ENCODE peak calls at places on chromosome 11, in nine cellular contexts. One of them, this sample, is unnamed.
A peak's percentile ranks its signal among the peaks of the same experiment; 100 is the strongest.

GRCh38 chr11:123065634-123066033 is 3.7 kb upstream of the HSPA8 start:
- DNase-seq in progenitor cell of endocrine pancreas: no peak
- DNase-seq in NCI-H1417: no peak
- DNase-seq in pons: no peak
- DNase-seq in T-cell: no peak
- DNase-seq in MCF 10A: peak; percentile 70
- DNase-seq in fibroblast of the aortic adventitia: peak; percentile 76
- DNase-seq in fibroblast of gingiva: peak; percentile 79
- DNase-seq in CD14-positive monocyte: no peak
- DNase-seq in this sample: no peak

GRCh38 chr11:115497303-115497702 is 6.9 kb downstream of the CADM1 start:
- DNase-seq in progenitor cell of endocrine pancreas: no peak
- DNase-seq in NCI-H1417: peak; percentile 58
- DNase-seq in pons: peak; percentile 25
- DNase-seq in T-cell: no peak
- DNase-seq in MCF 10A: no peak
- DNase-seq in fibroblast of the aortic adventitia: no peak
- DNase-seq in fibroblast of gingiva: no peak
- DNase-seq in CD14-positive monocyte: no peak
- DNase-seq in this sample: no peak

GRCh38 chr11:116420770-116421528 is 351.8 kb downstream of the BUD13 start:
- DNase-seq in progenitor cell of endocrine pancreas: no peak
- DNase-seq in NCI-H1417: peak; percentile 63
- DNase-seq in pons: no peak
- DNase-seq in T-cell: no peak
- DNase-seq in MCF 10A: peak; percentile 35
- DNase-seq in fibroblast of the aortic adventitia: no peak
- DNase-seq in fibroblast of gingiva: no peak
- DNase-seq in CD14-positive monocyte: no peak
- DNase-seq in this sample: no peak

GRCh38 chr11:95739526-95739925 is 50.1 kb downstream of the FAM76B start:
- DNase-seq in progenitor cell of endocrine pancreas: no peak
- DNase-seq in NCI-H1417: peak; percentile 16
- DNase-seq in pons: no peak
- DNase-seq in T-cell: no peak
- DNase-seq in MCF 10A: no peak
- DNase-seq in fibroblast of the aortic adventitia: no peak
- DNase-seq in fibroblast of gingiva: no peak
- DNase-seq in CD14-positive monocyte: no peak
- DNase-seq in this sample: no peak

GRCh38 chr11:33110083-33110482 is 51.2 kb downstream of the CSTF3 start:
- DNase-seq in progenitor cell of endocrine pancreas: no peak
- DNase-seq in NCI-H1417: no peak
- DNase-seq in pons: no peak
- DNase-seq in T-cell: no peak
- DNase-seq in MCF 10A: no peak
- DNase-seq in fibroblast of the aortic adventitia: no peak
- DNase-seq in fibroblast of gingiva: no peak
- DNase-seq in CD14-positive monocyte: no peak
- DNase-seq in this sample: no peak

GRCh38 chr11:123239371-123240150 is 44.5 kb upstream of the CLMP start:
- DNase-seq in progenitor cell of endocrine pancreas: no peak
- DNase-seq in NCI-H1417: no peak
- DNase-seq in pons: no peak
- DNase-seq in T-cell: no peak
- DNase-seq in MCF 10A: no peak
- DNase-seq in fibroblast of the aortic adventitia: no peak
- DNase-seq in fibroblast of gingiva: no peak
- DNase-seq in CD14-positive monocyte: no peak
- DNase-seq in this sample: no peak

GRCh38 chr11:8747173-8747572 is 64.6 kb downstream of the RPL27A start:
- DNase-seq in progenitor cell of endocrine pancreas: no peak
- DNase-seq in NCI-H1417: no peak
- DNase-seq in pons: no peak
- DNase-seq in T-cell: no peak
- DNase-seq in MCF 10A: no peak
- DNase-seq in fibroblast of the aortic adventitia: no peak
- DNase-seq in fibroblast of gingiva: no peak
- DNase-seq in CD14-positive monocyte: no peak
- DNase-seq in this sample: no peak

GRCh38 chr11:122817121-122817520 is 21.2 kb upstream of the CRTAM start:
- DNase-seq in progenitor cell of endocrine pancreas: no peak
- DNase-seq in NCI-H1417: no peak
- DNase-seq in pons: no peak
- DNase-seq in T-cell: no peak
- DNase-seq in MCF 10A: no peak
- DNase-seq in fibroblast of the aortic adventitia: peak; percentile 34
- DNase-seq in fibroblast of gingiva: no peak
- DNase-seq in CD14-positive monocyte: no peak
- DNase-seq in this sample: no peak

GRCh38 chr11:40227730-40228129 is 1231.7 kb downstream of the LRRC4C start:
- DNase-seq in progenitor cell of endocrine pancreas: no peak
- DNase-seq in NCI-H1417: no peak
- DNase-seq in pons: no peak
- DNase-seq in T-cell: no peak
- DNase-seq in MCF 10A: peak; percentile 15
- DNase-seq in fibroblast of the aortic adventitia: no peak
- DNase-seq in fibroblast of gingiva: no peak
- DNase-seq in CD14-positive monocyte: no peak
- DNase-seq in this sample: no peak

GRCh38 chr11:13284776-13285588 is 7.4 kb downstream of the BMAL1 start:
- DNase-seq in progenitor cell of endocrine pancreas: no peak
- DNase-seq in NCI-H1417: no peak
- DNase-seq in pons: no peak
- DNase-seq in T-cell: no peak
- DNase-seq in MCF 10A: no peak
- DNase-seq in fibroblast of the aortic adventitia: no peak
- DNase-seq in fibroblast of gingiva: no peak
- DNase-seq in CD14-positive monocyte: no peak
- DNase-seq in this sample: no peak

GRCh38 chr11:1765871-1766718 is 2.4 kb upstream of the CTSD start:
- DNase-seq in progenitor cell of endocrine pancreas: no peak
- DNase-seq in NCI-H1417: no peak
- DNase-seq in pons: no peak
- DNase-seq in T-cell: no peak
- DNase-seq in MCF 10A: no peak
- DNase-seq in fibroblast of the aortic adventitia: no peak
- DNase-seq in fibroblast of gingiva: no peak
- DNase-seq in CD14-positive monocyte: no peak
- DNase-seq in this sample: no peak

GRCh38 chr11:63933459-63933858 is 5.3 kb upstream of the NAA40 start:
- DNase-seq in progenitor cell of endocrine pancreas: no peak
- DNase-seq in NCI-H1417: no peak
- DNase-seq in pons: no peak
- DNase-seq in T-cell: no peak
- DNase-seq in MCF 10A: no peak
- DNase-seq in fibroblast of the aortic adventitia: peak; percentile 28
- DNase-seq in fibroblast of gingiva: peak; percentile 68
- DNase-seq in CD14-positive monocyte: no peak
- DNase-seq in this sample: no peak

GRCh38 chr11:80720295-80720694 is 1279.5 kb upstream of the TENM4 start:
- DNase-seq in progenitor cell of endocrine pancreas: no peak
- DNase-seq in NCI-H1417: peak; percentile 8
- DNase-seq in pons: no peak
- DNase-seq in T-cell: no peak
- DNase-seq in MCF 10A: no peak
- DNase-seq in fibroblast of the aortic adventitia: no peak
- DNase-seq in fibroblast of gingiva: no peak
- DNase-seq in CD14-positive monocyte: no peak
- DNase-seq in this sample: no peak

GRCh38 chr11:32032478-32032877 is 58.4 kb upstream of the RCN1 start:
- DNase-seq in progenitor cell of endocrine pancreas: no peak
- DNase-seq in NCI-H1417: no peak
- DNase-seq in pons: no peak
- DNase-seq in T-cell: no peak
- DNase-seq in MCF 10A: no peak
- DNase-seq in fibroblast of the aortic adventitia: peak; percentile 28
- DNase-seq in fibroblast of gingiva: no peak
- DNase-seq in CD14-positive monocyte: no peak
- DNase-seq in this sample: no peak

GRCh38 chr11:28107331-28107725 is 628 bp downstream of the KIF18A start:
- DNase-seq in progenitor cell of endocrine pancreas: no peak
- DNase-seq in NCI-H1417: peak; percentile 84
- DNase-seq in pons: peak; percentile 4
- DNase-seq in T-cell: no peak
- DNase-seq in MCF 10A: no peak
- DNase-seq in fibroblast of the aortic adventitia: no peak
- DNase-seq in fibroblast of gingiva: peak; percentile 16
- DNase-seq in CD14-positive monocyte: no peak
- DNase-seq in this sample: no peak

GRCh38 chr11:6572215-6572614 is 31.2 kb downstream of the RRP8 start:
- DNase-seq in progenitor cell of endocrine pancreas: no peak
- DNase-seq in NCI-H1417: no peak
- DNase-seq in pons: no peak
- DNase-seq in T-cell: no peak
- DNase-seq in MCF 10A: peak; percentile 26
- DNase-seq in fibroblast of the aortic adventitia: peak; percentile 89
- DNase-seq in fibroblast of gingiva: peak; percentile 75
- DNase-seq in CD14-positive monocyte: no peak
- DNase-seq in this sample: no peak

GRCh38 chr11:133747409-133747808 is 97.9 kb downstream of the SPATA19 start:
- DNase-seq in progenitor cell of endocrine pancreas: no peak
- DNase-seq in NCI-H1417: no peak
- DNase-seq in pons: no peak
- DNase-seq in T-cell: no peak
- DNase-seq in MCF 10A: no peak
- DNase-seq in fibroblast of the aortic adventitia: no peak
- DNase-seq in fibroblast of gingiva: no peak
- DNase-seq in CD14-positive monocyte: no peak
- DNase-seq in this sample: no peak

GRCh38 chr11:105456950-105457349 is 152.9 kb upstream of the GRIA4 start:
- DNase-seq in progenitor cell of endocrine pancreas: no peak
- DNase-seq in NCI-H1417: no peak
- DNase-seq in pons: no peak
- DNase-seq in T-cell: no peak
- DNase-seq in MCF 10A: no peak
- DNase-seq in fibroblast of the aortic adventitia: no peak
- DNase-seq in fibroblast of gingiva: no peak
- DNase-seq in CD14-positive monocyte: no peak
- DNase-seq in this sample: no peak

This sample was measured in stimulated activated naive CD4-positive, alpha-beta T cell.